ENCODE peak calls at places on chromosomes 5 and 9, in four cellular contexts. One of them, this sample, is unnamed.

GRCh38 chr9:125850231-125850630 is 103.1 kb downstream of the PBX3 start:
- DNase-seq in K562: no peak
- DNase-seq in HepG2: no peak
- DNase-seq in GM12878: no peak
- DNase-seq in this sample: no peak

GRCh38 chr5:138559937-138560336 is 15.3 kb downstream of the HSPA9 start:
- DNase-seq in K562: no peak
- DNase-seq in HepG2: no peak
- DNase-seq in GM12878: no peak
- DNase-seq in this sample: no peak

GRCh38 chr9:110199643-110200042 is 8.3 kb downstream of the C9orf152 start:
- DNase-seq in GM12878: no peak
- DNase-seq in HepG2: no peak
- DNase-seq in K562: no peak
- DNase-seq in this sample: no peak

GRCh38 chr5:157273131-157273556 is 7.2 kb downstream of the CYFIP2 start:
- DNase-seq in K562: no peak
- DNase-seq in GM12878: peak
- DNase-seq in HepG2: no peak
- DNase-seq in this sample: no peak

GRCh38 chr9:109247228-109247627 is 73.6 kb downstream of the EPB41L4B start:
- DNase-seq in K562: no peak
- DNase-seq in HepG2: no peak
- DNase-seq in GM12878: no peak
- DNase-seq in this sample: no peak

GRCh38 chr5:75522542-75522941 is 10.9 kb downstream of the POLK start:
- DNase-seq in HepG2: no peak
- DNase-seq in K562: no peak
- DNase-seq in GM12878: no peak
- DNase-seq in this sample: no peak

GRCh38 chr5:122054266-122054665 is 23.8 kb downstream of the LOX start:
- DNase-seq in HepG2: no peak
- DNase-seq in K562: no peak
- DNase-seq in GM12878: no peak
- DNase-seq in this sample: no peak

GRCh38 chr5:106755066-106755465 is 915.7 kb downstream of the EFNA5 start:
- DNase-seq in K562: no peak
- DNase-seq in GM12878: no peak
- DNase-seq in HepG2: no peak
- DNase-seq in this sample: no peak

GRCh38 chr9:94772654-94773303 is 46.3 kb downstream of the AOPEP start:
- DNase-seq in HepG2: no peak
- DNase-seq in K562: no peak
- DNase-seq in GM12878: no peak
- DNase-seq in this sample: peak

GRCh38 chr9:85112376-85112775 is 442.8 kb downstream of the NTRK2 start:
- DNase-seq in HepG2: no peak
- DNase-seq in K562: no peak
- DNase-seq in GM12878: no peak
- DNase-seq in this sample: no peak

GRCh38 chr5:119458911-119459632 is 6.8 kb downstream of the HSD17B4 start:
- DNase-seq in GM12878: no peak
- DNase-seq in HepG2: no peak
- DNase-seq in K562: no peak
- DNase-seq in this sample: no peak

GRCh38 chr5:143582869-143583268 is 179.4 kb upstream of the NR3C1 start:
- DNase-seq in HepG2: no peak
- DNase-seq in K562: no peak
- DNase-seq in GM12878: no peak
- DNase-seq in this sample: no peak

GRCh38 chr5:125194901-125195300 is 448.5 kb upstream of the ZNF608 start:
- DNase-seq in GM12878: no peak
- DNase-seq in HepG2: no peak
- DNase-seq in K562: no peak
- DNase-seq in this sample: no peak

GRCh38 chr5:179186092-179186419 is 125.9 kb downstream of the ZNF354C start:
- DNase-seq in K562: no peak
- DNase-seq in HepG2: no peak
- DNase-seq in GM12878: no peak
- DNase-seq in this sample: no peak

GRCh38 chr5:21236896-21237830 is 1249.2 kb upstream of the CDH18 start:
- DNase-seq in HepG2: no peak
- DNase-seq in K562: no peak
- DNase-seq in GM12878: no peak
- DNase-seq in this sample: no peak

GRCh38 chr9:129785866-129786265 is 17.1 kb upstream of the TOR1B start:
- DNase-seq in HepG2: no peak
- DNase-seq in GM12878: no peak
- DNase-seq in K562: no peak
- DNase-seq in this sample: no peak

GRCh38 chr5:130731839-130732238 is 433.2 kb downstream of the HINT1 start:
- DNase-seq in K562: no peak
- DNase-seq in HepG2: no peak
- DNase-seq in GM12878: no peak
- DNase-seq in this sample: no peak

GRCh38 chr9:134689320-134690181 is 47.9 kb downstream of the COL5A1 start:
- DNase-seq in HepG2: peak
- DNase-seq in GM12878: no peak
- DNase-seq in K562: peak
- DNase-seq in this sample: peak

GRCh38 chr9:136539427-136540412 is 6.1 kb downstream of the NOTCH1 start:
- DNase-seq in K562: peak
- DNase-seq in HepG2: no peak
- DNase-seq in GM12878: peak
- DNase-seq in this sample: no peak

GRCh38 chr5:164518741-164519080 is 1013.3 kb downstream of the MAT2B start:
- DNase-seq in HepG2: no peak
- DNase-seq in K562: no peak
- DNase-seq in GM12878: no peak
- DNase-seq in this sample: no peak

GRCh38 chr9:127550751-127551150 is 61.3 kb upstream of the STXBP1 start:
- DNase-seq in HepG2: no peak
- DNase-seq in GM12878: no peak
- DNase-seq in K562: no peak
- DNase-seq in this sample: no peak

GRCh38 chr9:14277202-14277601 is 36.7 kb downstream of the NFIB start:
- DNase-seq in GM12878: no peak
- DNase-seq in K562: no peak
- DNase-seq in HepG2: no peak
- DNase-seq in this sample: no peak

GRCh38 chr9:6634441-6634840 is 11.1 kb downstream of the GLDC start:
- DNase-seq in HepG2: no peak
- DNase-seq in K562: peak
- DNase-seq in GM12878: no peak
- DNase-seq in this sample: no peak
- TF ChIP-seq NFIC in HepG2: no peak
- TF ChIP-seq NFIC in K562: no peak
- TF ChIP-seq NFIC in GM12878: no peak
- TF ChIP-seq NFIC in this sample: no peak

GRCh38 chr9:116998305-116998704 is 311.2 kb downstream of the TRIM32 start:
- DNase-seq in GM12878: no peak
- DNase-seq in K562: no peak
- DNase-seq in HepG2: no peak
- DNase-seq in this sample: no peak
- TF ChIP-seq NFIC in GM12878: no peak
- TF ChIP-seq NFIC in K562: no peak
- TF ChIP-seq NFIC in HepG2: no peak
- TF ChIP-seq NFIC in this sample: no peak

GRCh38 chr5:94469889-94470288 is 148.5 kb downstream of the KIAA0825 start:
- DNase-seq in GM12878: no peak
- DNase-seq in K562: no peak
- DNase-seq in HepG2: no peak
- DNase-seq in this sample: peak
- TF ChIP-seq NFIC in GM12878: no peak
- TF ChIP-seq NFIC in K562: no peak
- TF ChIP-seq NFIC in HepG2: no peak
- TF ChIP-seq NFIC in this sample: peak

DNA sequence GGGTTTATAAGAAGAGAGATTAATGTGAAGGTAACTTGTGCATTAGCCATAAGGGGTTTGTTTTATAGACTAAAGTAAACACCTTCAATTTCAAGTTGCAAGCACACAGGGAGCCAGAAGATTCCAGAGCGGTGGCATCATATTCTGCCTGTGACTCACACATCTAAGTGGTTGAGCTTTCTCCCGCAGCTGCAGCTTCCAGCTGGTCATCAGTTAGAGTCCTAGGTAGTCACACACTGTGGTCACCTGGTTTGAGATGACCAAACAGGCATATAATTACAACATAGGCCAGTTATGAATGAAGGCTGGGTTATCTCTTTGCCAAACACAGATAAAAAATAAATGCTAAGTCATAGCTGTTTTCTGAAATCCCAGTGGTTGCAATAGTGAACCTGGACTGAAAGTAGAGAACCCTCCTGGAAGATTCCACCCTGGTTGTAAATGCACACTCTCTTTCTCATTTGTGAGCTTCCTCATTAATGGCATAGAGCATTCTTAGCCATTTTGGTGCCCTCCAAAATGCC is 171.3 kb downstream of the GDNF start:
- DNase-seq in GM12878: no peak
- DNase-seq in HepG2: peak
- DNase-seq in K562: peak
- DNase-seq in this sample: no peak
- TF ChIP-seq NFIC in GM12878: no peak
- TF ChIP-seq NFIC in HepG2: no peak
- TF ChIP-seq NFIC in K562: peak
- TF ChIP-seq NFIC in this sample: peak

DNA sequence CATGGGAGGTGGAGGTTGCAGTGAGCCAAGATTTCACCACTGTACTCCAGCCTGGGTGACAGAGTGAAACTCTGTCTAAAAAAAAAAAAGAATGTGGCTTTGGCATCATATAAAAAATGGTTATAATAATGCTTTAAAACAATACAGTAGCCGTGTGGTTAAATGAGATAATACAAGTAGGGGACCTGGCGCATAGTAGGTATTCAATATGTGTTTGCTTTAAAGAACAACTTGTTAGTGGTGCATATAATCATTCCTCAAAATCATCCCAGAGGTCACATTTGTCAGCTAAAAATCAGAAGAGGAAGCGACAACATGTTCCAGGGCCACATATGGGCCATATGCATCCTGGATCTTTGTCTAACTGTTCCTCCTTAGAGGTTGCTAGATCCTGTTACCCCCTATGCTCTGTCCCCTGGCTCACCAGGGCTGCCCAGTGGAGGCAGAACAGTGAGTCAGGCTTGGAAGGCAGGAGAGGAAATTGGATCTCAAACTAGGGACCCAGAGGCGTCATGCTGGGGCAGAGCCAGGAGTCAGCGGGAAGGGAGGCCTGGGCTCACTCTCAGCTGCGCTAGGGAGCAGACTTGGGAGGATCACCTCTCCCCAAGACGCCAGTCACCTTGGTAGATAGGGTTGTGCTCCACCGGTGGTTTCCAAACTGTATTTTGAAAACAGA is 27.7 kb downstream of the LHX6 start:
- DNase-seq in K562: no peak
- DNase-seq in GM12878: no peak
- DNase-seq in HepG2: no peak
- DNase-seq in this sample: no peak
- TF ChIP-seq NFIC in K562: no peak
- TF ChIP-seq NFIC in GM12878: no peak
- TF ChIP-seq NFIC in HepG2: no peak
- TF ChIP-seq NFIC in this sample: peak

GRCh38 chr5:112264666-112265065 is 154.4 kb downstream of the EPB41L4A start:
- DNase-seq in HepG2: no peak
- DNase-seq in GM12878: no peak
- DNase-seq in K562: no peak
- DNase-seq in this sample: no peak
- TF ChIP-seq NFIC in HepG2: no peak
- TF ChIP-seq NFIC in GM12878: no peak
- TF ChIP-seq NFIC in K562: no peak
- TF ChIP-seq NFIC in this sample: no peak

DNA sequence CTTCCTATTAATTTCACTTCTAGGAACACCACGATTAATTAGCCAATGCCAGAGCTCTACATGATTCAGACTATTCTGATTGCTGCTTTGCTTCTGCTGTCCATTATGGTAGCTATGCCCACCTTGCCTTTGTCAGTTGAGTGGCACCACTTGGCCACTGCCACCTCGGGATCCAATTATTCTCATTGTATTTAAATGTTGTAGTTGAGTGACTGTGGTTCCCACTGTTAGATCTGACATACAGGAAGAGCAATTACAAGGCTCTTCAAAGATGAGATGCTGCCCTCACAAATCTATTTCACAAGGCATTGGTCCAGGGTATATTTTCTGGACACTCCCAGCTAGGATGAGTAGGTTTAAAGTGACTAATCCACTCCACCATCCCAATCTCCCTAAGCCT is 864.5 kb upstream of the EDIL3 start:
- DNase-seq in HepG2: no peak
- DNase-seq in GM12878: no peak
- DNase-seq in K562: no peak
- DNase-seq in this sample: no peak
- TF ChIP-seq NFIC in HepG2: no peak
- TF ChIP-seq NFIC in GM12878: no peak
- TF ChIP-seq NFIC in K562: no peak
- TF ChIP-seq NFIC in this sample: no peak

GRCh38 chr9:33415152-33416038 is 13.0 kb upstream of the AQP7 start:
- DNase-seq in HepG2: peak
- DNase-seq in K562: peak
- DNase-seq in GM12878: peak
- DNase-seq in this sample: peak
- TF ChIP-seq NFIC in HepG2: peak
- TF ChIP-seq NFIC in K562: no peak
- TF ChIP-seq NFIC in GM12878: no peak
- TF ChIP-seq NFIC in this sample: no peak

DNA sequence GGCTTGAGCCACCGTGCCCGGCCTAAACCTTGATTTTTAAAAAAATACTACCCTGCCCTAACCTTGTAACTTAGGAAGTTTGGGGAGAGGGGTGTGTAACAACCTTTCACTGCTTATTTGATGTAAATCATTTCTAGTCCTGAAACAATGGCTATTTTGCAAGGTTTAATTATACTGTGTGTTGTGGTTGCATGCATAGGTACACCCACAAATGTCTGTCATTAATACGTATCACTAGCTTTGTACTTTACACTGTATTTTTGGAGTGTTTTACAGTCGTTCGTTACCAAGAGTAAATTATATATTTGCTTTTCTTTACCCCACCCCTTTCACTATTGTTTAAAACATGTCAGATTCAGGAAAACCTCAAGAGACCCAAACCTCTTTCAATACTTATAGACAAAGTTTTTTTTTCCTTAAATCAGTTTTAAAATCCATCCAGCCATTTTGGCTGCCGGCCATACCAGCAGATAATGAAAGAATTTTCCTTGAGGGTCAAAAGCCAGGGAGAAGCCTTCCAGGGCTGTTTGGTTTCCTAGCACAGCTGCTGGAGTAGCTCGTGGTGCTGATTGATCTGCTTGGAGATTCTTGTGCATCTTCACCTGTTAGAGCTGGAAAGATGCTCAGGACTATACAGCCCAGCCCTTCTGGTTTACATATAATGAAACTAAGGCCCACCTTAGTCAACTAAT is 50.7 kb downstream of the DOCK8 start:
- DNase-seq in K562: no peak
- DNase-seq in GM12878: no peak
- DNase-seq in HepG2: no peak
- DNase-seq in this sample: no peak
- TF ChIP-seq NFIC in K562: no peak
- TF ChIP-seq NFIC in GM12878: no peak
- TF ChIP-seq NFIC in HepG2: no peak
- TF ChIP-seq NFIC in this sample: no peak